ENCODE peak calls at places on chromosomes 3 and 15, in ten cellular contexts. D, X, J, Y, H, S, P, O, W and V are unnamed samples.
A peak's percentile ranks its signal among the peaks of the same experiment; 100 is the strongest.

GRCh38 chr3:133944181-133944580 is 48.5 kb upstream of the RAB6B start:
- DNase-seq in D (no peak), X (no peak), J (no peak), Y (no peak), H (peak; percentile 81), S (peak; percentile 55), P (peak; percentile 44), O (peak; percentile 68), W (no peak), V (no peak)

GRCh38 chr3:35079403-35079802 is 559.9 kb upstream of the ARPP21 start:
- DNase-seq in D (no peak), X (peak; percentile 3), J (no peak), Y (no peak), H (no peak), S (no peak), P (no peak), O (no peak), W (no peak), V (no peak)

GRCh38 chr15:89531796-89532537 is 35.6 kb upstream of the RHCG start:
- DNase-seq in D (no peak), X (no peak), J (no peak), Y (peak; percentile 70), H (no peak), S (no peak), P (peak; percentile 46), O (no peak), W (no peak), V (no peak)

GRCh38 chr15:27806396-27806795 is 292.7 kb downstream of the OCA2 start:
- DNase-seq in D (no peak), X (no peak), J (no peak), Y (no peak), H (no peak), S (no peak), P (no peak), O (no peak), W (no peak), V (no peak)

GRCh38 chr3:54578417-54578816 is 349.4 kb downstream of the LRTM1 start:
- DNase-seq in D (no peak), X (peak; percentile 13), J (no peak), Y (no peak), H (no peak), S (peak; percentile 6), P (no peak), O (peak; percentile 20), W (peak; percentile 22), V (no peak)

GRCh38 chr3:19645093-19645492 is 288.9 kb downstream of the EFHB start:
- DNase-seq in D (no peak), X (no peak), J (no peak), Y (peak; percentile 2), H (no peak), S (peak; percentile 5), P (no peak), O (peak; percentile 21), W (no peak), V (peak; percentile 85)

GRCh38 chr3:154427685-154428291 is 2.2 kb downstream of the GPR149 start:
- DNase-seq in D (no peak), X (no peak), J (peak; percentile 56), Y (no peak), H (no peak), S (no peak), P (no peak), O (no peak), W (peak; percentile 26), V (no peak)

GRCh38 chr3:101518421-101518871 is 5.4 kb upstream of the SENP7 start:
- DNase-seq in D (peak; percentile 38), X (peak; percentile 9), J (no peak), Y (peak; percentile 84), H (peak; percentile 32), S (no peak), P (peak; percentile 79), O (no peak), W (no peak), V (peak; percentile 90)

GRCh38 chr15:57461541-57461940 is 85.2 kb downstream of the CGNL1 start:
- DNase-seq in D (no peak), X (no peak), J (no peak), Y (no peak), H (no peak), S (no peak), P (peak; percentile 62), O (no peak), W (no peak), V (no peak)

GRCh38 chr3:62057339-62058047 is 315.9 kb downstream of the FEZF2 start:
- DNase-seq in D (no peak), X (no peak), J (no peak), Y (no peak), H (no peak), S (peak; percentile 19), P (no peak), O (peak; percentile 25), W (no peak), V (no peak)

GRCh38 chr3:15271785-15272381 is 60.5 kb downstream of the SH3BP5 start:
- DNase-seq in D (peak; percentile 50), X (no peak), J (no peak), Y (no peak), H (no peak), S (no peak), P (no peak), O (no peak), W (no peak), V (no peak)

GRCh38 chr3:127304121-127304744 is 16.4 kb upstream of the PRR20G start:
- DNase-seq in D (peak; percentile 3), X (peak; percentile 50), J (no peak), Y (peak; percentile 82), H (no peak), S (no peak), P (peak; percentile 50), O (no peak), W (peak; percentile 80), V (peak; percentile 86)

GRCh38 chr15:38378162-38378560 is 75.8 kb upstream of the FAM98B start:
- DNase-seq in D (no peak), X (no peak), J (no peak), Y (no peak), H (peak; percentile 36), S (peak; percentile 18), P (no peak), O (peak; percentile 27), W (no peak), V (no peak)

GRCh38 chr3:36540898-36541518 is 160.7 kb downstream of the STAC start:
- DNase-seq in D (no peak), X (peak; percentile 57), J (peak; percentile 38), Y (peak; percentile 11), H (peak; percentile 9), S (peak; percentile 27), P (no peak), O (peak; percentile 39), W (no peak), V (peak; percentile 32)

GRCh38 chr3:190728574-190729246 is 133.8 kb downstream of the GMNC start:
- DNase-seq in D (no peak), X (no peak), J (no peak), Y (no peak), H (no peak), S (no peak), P (no peak), O (peak; percentile 14), W (no peak), V (no peak)

GRCh38 chr3:160830792-160831191 is 74.8 kb downstream of the PPM1L start:
- DNase-seq in D (no peak), X (no peak), J (no peak), Y (no peak), H (no peak), S (no peak), P (no peak), O (no peak), W (no peak), V (no peak)

GRCh38 chr3:126132751-126133511 is 47.5 kb downstream of the ALDH1L1 start:
- DNase-seq in D (peak; percentile 35), X (no peak), J (peak; percentile 67), Y (no peak), H (peak; percentile 12), S (no peak), P (no peak), O (no peak), W (peak; percentile 16), V (peak; percentile 35)

GRCh38 chr3:98589331-98589870 is 4.0 kb downstream of the CPOX start:
- DNase-seq in D (no peak), X (no peak), J (no peak), Y (no peak), H (peak; percentile 34), S (no peak), P (no peak), O (no peak), W (no peak), V (no peak)

DNA sequence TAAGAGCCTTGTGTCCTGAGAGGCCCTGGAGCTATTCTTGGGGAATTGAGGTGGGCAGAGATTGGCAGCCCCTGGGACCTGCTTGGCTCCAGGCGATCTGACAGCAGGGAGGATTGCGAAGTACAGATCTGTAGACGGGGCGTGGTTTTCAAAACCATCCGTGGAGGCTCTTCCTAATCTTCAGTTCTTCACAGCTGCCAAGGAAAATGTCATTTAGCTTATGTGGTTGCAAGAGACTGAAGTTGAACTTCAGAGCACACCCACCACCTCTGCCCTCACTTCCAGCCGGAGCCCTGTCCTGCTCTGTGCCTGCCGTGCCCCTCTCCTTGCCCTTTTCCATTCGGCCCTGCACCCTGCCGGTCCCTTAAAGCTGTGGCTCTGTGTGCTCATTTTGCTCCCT is 12.9 kb downstream of the NISCH start:
- DNase-seq in D (no peak), X (no peak), J (no peak), Y (no peak), H (no peak), S (no peak), P (no peak), O (peak; percentile 32), W (no peak), V (no peak)
- H4K20me1 ChIP-seq in D (no peaks in the 10 kb centered on the region), X (peaks cover 12% of the 10 kb centered on the region), J (no peaks in the 10 kb centered on the region), Y (no peaks in the 10 kb centered on the region), H (peaks cover 58% of the 10 kb centered on the region), S (peaks cover 93% of the 10 kb centered on the region), P (no peaks in the 10 kb centered on the region), O (no peaks in the 10 kb centered on the region), W (peaks cover 37% of the 10 kb centered on the region), V (no peaks in the 10 kb centered on the region)

GRCh38 chr3:12188328-12188648 is 29.6 kb upstream of the TIMP4 start:
- DNase-seq in D (no peak), X (no peak), J (no peak), Y (no peak), H (no peak), S (no peak), P (no peak), O (peak; percentile 14), W (no peak), V (no peak)
- H3K27ac ChIP-seq in D (no peak overlapping the region), X (peak overlapping the region; percentile 68), J (no peak overlapping the region), Y (no peak overlapping the region), H (peak overlapping the region; percentile 77), S (peak overlapping the region; percentile 79), P (peak overlapping the region; percentile 89), O (peak overlapping the region; percentile 80), W (no peak overlapping the region), V (no peak overlapping the region)

DNA sequence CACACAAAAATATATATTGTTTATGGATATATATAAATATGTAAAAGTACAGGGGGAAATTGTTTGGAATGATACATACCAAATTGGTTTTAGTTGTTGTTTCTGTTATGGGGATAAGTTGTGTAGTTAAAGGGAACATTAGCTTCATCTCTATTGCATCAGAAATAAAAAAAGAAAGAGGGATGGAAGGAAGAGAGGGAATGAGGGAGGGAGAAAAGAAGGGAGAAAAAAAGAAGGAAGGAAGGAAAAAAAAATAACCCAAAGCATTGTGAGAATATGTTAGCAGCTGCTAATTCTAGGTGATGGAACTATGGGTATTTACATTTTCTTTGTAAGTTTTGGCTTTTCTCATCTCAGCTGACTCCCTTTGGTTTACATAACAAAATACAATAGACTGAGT is 1.3 kb downstream of the CCR8 start:
- DNase-seq in D (no peak), X (no peak), J (no peak), Y (no peak), H (no peak), S (no peak), P (no peak), O (no peak), W (no peak), V (no peak)
- H2AFZ ChIP-seq in D (no peak overlapping the region), X (no peak overlapping the region), J (no peak overlapping the region), Y (no peak overlapping the region), H (no peak overlapping the region), S (no peak overlapping the region), P (no peak overlapping the region), O (no peak overlapping the region), W (no peak overlapping the region), V (peak overlapping the region; percentile 16)

GRCh38 chr15:67821784-67822451 is 3.4 kb upstream of the SKOR1 start:
- DNase-seq in D (no peak), X (no peak), J (no peak), Y (no peak), H (no peak), S (no peak), P (no peak), O (no peak), W (peak; percentile 74), V (no peak)
- H4K20me1 ChIP-seq in D (no peaks in the 10 kb centered on the region), X (no peaks in the 10 kb centered on the region), J (peaks cover 3% of the 10 kb centered on the region), Y (no peaks in the 10 kb centered on the region), H (peaks cover 31% of the 10 kb centered on the region), S (peaks cover 32% of the 10 kb centered on the region), P (no peaks in the 10 kb centered on the region), O (no peaks in the 10 kb centered on the region), W (no peaks in the 10 kb centered on the region), V (no peaks in the 10 kb centered on the region)